ENCODE peak calls at places on chromosomes 13 and 19, in four cellular contexts. M, R, A and F are unnamed samples.

GRCh38 chr13:26037302-26037701 is 14.5 kb downstream of the SHISA2 start:
- DNase-seq in M (no peak), R (peak), A (no peak), F (peak)

GRCh38 chr19:1026189-1027019 is at the start of gene CNN2:
- DNase-seq in A (no peak), R (no peak), M (peak), F (no peak)

GRCh38 chr13:99378985-99379734 is 72.0 kb upstream of the GPR183 start:
- DNase-seq in A (no peak), M (no peak), R (no peak), F (no peak)

GRCh38 chr13:30863796-30864195 is 42.3 kb upstream of the MEDAG start:
- DNase-seq in A (no peak), R (no peak), M (no peak), F (no peak)

GRCh38 chr19:39335168-39335567 is 675 bp downstream of the GMFG start:
- DNase-seq in M (no peak), R (no peak), A (no peak), F (no peak)

GRCh38 chr19:8335343-8336071 is 7.6 kb downstream of the KANK3 start:
- DNase-seq in R (no peak), M (no peak), A (no peak), F (no peak)

GRCh38 chr13:89883893-89884448 is 1463.5 kb upstream of the MIR17HG start:
- DNase-seq in R (no peak), A (no peak), M (no peak), F (no peak)

GRCh38 chr19:804419-805160 is 7.3 kb downstream of the PTBP1 start:
- DNase-seq in M (no peak), A (no peak), R (no peak), F (no peak)

GRCh38 chr19:7852851-7853759 is 21.1 kb downstream of the PRR36 start:
- DNase-seq in M (peak), R (peak), A (no peak), F (peak)

GRCh38 chr19:33904681-33905080 is 108.0 kb downstream of the KCTD15 start:
- DNase-seq in M (peak), R (no peak), A (no peak), F (no peak)

GRCh38 chr13:104001766-104002165 is 935.5 kb upstream of the SLC10A2 start:
- DNase-seq in R (no peak), A (no peak), M (no peak), F (no peak)

GRCh38 chr13:70385852-70386251 is 277.6 kb upstream of the KLHL1 start:
- DNase-seq in R (no peak), M (no peak), A (no peak), F (no peak)

GRCh38 chr13:41196620-41197019 is 2.3 kb upstream of the KBTBD7 start:
- DNase-seq in M (no peak), A (no peak), R (no peak), F (peak)